ENCODE peak calls at places on chromosomes 11 and 22, in nine cellular contexts. G is tibial nerve; M is aorta; S is heart right ventricle; Y is psoas muscle; A is CD8-positive, alpha-beta memory T cell; W is body of pancreas; R is esophagus squamous epithelium; O is ovary. Z is an unnamed sample. For H3K4me1, the result is how much of the 10 kb centered on the place peaks cover.

GRCh38 chr11:45853616-45854219 is 6.4 kb downstream of the CRY2 start:
- DNase-seq in A (no peak), R (no peak), S (peak), W (no peak), G (no peak), Y (peak), O (no peak), M (no peak), Z (peak)

GRCh38 chr11:75342966-75343870 is 8.2 kb downstream of the ARRB1 start:
- DNase-seq in W (peak), S (no peak), R (no peak), A (no peak), O (no peak), M (no peak), G (no peak), Y (no peak), Z (no peak)

GRCh38 chr11:64856382-64857227 is 12.2 kb upstream of the CDC42BPG start:
- DNase-seq in A (no peak), S (peak), Y (peak), O (no peak), G (no peak), M (peak), W (peak), R (no peak), Z (peak)

GRCh38 chr22:30347255-30347892 is 9.3 kb downstream of the SF3A1 start:
- DNase-seq in A (no peak), G (no peak), O (no peak), S (no peak), W (no peak), M (no peak), R (no peak), Y (no peak), Z (no peak)

GRCh38 chr11:30348035-30348434 is 25.1 kb downstream of the ARL14EP start:
- DNase-seq in G (no peak), A (no peak), S (no peak), Y (no peak), M (no peak), O (no peak), R (no peak), W (no peak), Z (no peak)

GRCh38 chr11:65187146-65187675 is 5.5 kb downstream of the CAPN1 start:
- DNase-seq in Y (no peak), W (no peak), G (no peak), O (no peak), M (no peak), S (no peak), R (no peak), A (no peak), Z (peak)

GRCh38 chr11:134785059-134785458 is 373.0 kb upstream of the B3GAT1 start:
- DNase-seq in A (no peak), W (no peak), S (no peak), R (no peak), G (no peak), M (no peak), Y (no peak), O (no peak), Z (no peak)

GRCh38 chr11:22792497-22792896 is 37.1 kb downstream of the SVIP start:
- DNase-seq in S (no peak), W (no peak), Y (no peak), R (no peak), M (no peak), A (no peak), G (no peak), O (no peak), Z (no peak)

GRCh38 chr22:26853495-26853894 is 196.1 kb downstream of the MIAT start:
- DNase-seq in O (no peak), M (no peak), R (no peak), W (no peak), Y (no peak), A (no peak), S (no peak), G (no peak), Z (no peak)

GRCh38 chr11:78218707-78219492 is 30.2 kb downstream of the USP35 start:
- DNase-seq in W (no peak), Y (no peak), S (no peak), A (no peak), O (no peak), M (peak), G (no peak), R (no peak), Z (no peak)

GRCh38 chr11:46363455-46363920 is 16.2 kb downstream of the DGKZ start:
- DNase-seq in R (no peak), G (no peak), M (peak), S (peak), Y (peak), O (no peak), A (no peak), W (no peak), Z (peak)

GRCh38 chr11:62599909-62600308 is 1.8 kb downstream of the MTA2 start:
- DNase-seq in W (no peak), R (no peak), M (no peak), Y (no peak), G (no peak), A (no peak), O (no peak), S (no peak), Z (no peak)

GRCh38 chr22:42769574-42770447 is 49.1 kb upstream of the A4GALT start:
- DNase-seq in M (peak), O (peak), W (peak), S (peak), G (peak), A (no peak), Y (peak), R (no peak), Z (peak)

GRCh38 chr11:73353422-73353821 is 22.8 kb upstream of the RELT start:
- DNase-seq in W (no peak), G (no peak), M (no peak), A (no peak), O (no peak), R (no peak), S (no peak), Y (no peak), Z (no peak)

GRCh38 chr11:73333626-73334199 is 25.6 kb downstream of the ARHGEF17 start:
- DNase-seq in M (no peak), R (no peak), W (no peak), G (no peak), S (no peak), Y (no peak), O (no peak), A (no peak), Z (no peak)

GRCh38 chr11:108669711-108670110 is 4.8 kb downstream of the DDX10 start:
- DNase-seq in R (no peak), M (no peak), Y (no peak), A (no peak), W (no peak), O (no peak), G (no peak), S (no peak), Z (no peak)

GRCh38 chr11:128772814-128773213 is 78.9 kb downstream of the FLI1 start:
- DNase-seq in S (peak), R (no peak), Y (peak), M (no peak), W (peak), O (no peak), G (peak), A (peak), Z (peak)

GRCh38 chr11:102414559-102414958 is 38.0 kb downstream of the TMEM123 start:
- DNase-seq in O (no peak), A (no peak), S (no peak), W (no peak), G (no peak), M (no peak), R (no peak), Y (no peak), Z (no peak)

GRCh38 chr11:102416974-102417373 is 35.6 kb downstream of the TMEM123 start:
- DNase-seq in A (no peak), R (no peak), Y (no peak), S (no peak), G (no peak), M (no peak), O (no peak), W (no peak), Z (no peak)

GRCh38 chr11:102413497-102413896 is 39.1 kb downstream of the TMEM123 start:
- DNase-seq in S (no peak), O (no peak), R (no peak), A (no peak), W (no peak), G (no peak), Y (no peak), M (no peak), Z (no peak)

GRCh38 chr11:102419181-102419580 is 33.4 kb downstream of the TMEM123 start:
- DNase-seq in O (no peak), G (no peak), M (no peak), Y (no peak), A (no peak), S (no peak), W (no peak), R (no peak), Z (no peak)

DNA sequence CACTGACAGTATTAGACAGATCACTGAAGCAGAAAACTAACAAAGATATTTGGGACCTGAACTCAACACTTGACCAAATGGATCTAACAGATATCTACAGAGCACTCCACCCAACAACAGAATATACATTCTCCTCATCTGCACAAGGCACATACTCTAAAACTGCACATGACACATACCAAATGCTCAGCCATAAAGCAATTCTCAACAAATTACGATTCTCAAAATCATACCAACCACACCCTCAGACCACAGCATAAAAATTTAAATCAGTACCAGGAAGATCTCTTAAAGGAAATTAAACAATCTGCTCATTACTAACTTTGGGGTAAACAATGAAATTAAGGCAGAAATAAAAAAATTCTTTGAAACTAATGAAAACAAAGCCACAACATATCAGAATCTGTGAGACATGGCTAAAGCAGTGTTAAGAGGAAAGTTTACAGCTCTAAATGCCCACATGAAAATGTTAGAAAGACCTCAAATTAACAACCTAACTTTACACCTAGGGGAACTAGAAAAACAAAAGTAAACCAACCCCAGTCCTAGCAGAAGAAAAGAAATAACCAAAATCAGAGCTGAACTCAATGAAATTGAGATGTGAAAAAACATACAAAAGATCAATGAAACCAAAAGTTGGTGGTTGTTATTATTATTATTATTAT is 37.2 kb downstream of the TMEM123 start:
- DNase-seq in O (no peak), S (no peak), R (no peak), G (no peak), Y (no peak), M (no peak), A (no peak), W (no peak), Z (no peak)
- H3K4me1 ChIP-seq in O (under half), S (under half), R (under half), G (under half), Y (under half), M (under half), A (half or more), W (under half), Z (under half)

GRCh38 chr11:69071956-69072355 is 23.2 kb downstream of the TPCN2 start:
- DNase-seq in S (no peak), R (no peak), M (no peak), W (no peak), G (no peak), O (no peak), A (no peak), Y (no peak), Z (no peak)
- H3K4me1 ChIP-seq in S (under half), R (under half), M (under half), W (under half), G (under half), O (under half), A (under half), Y (under half), Z (under half)

DNA sequence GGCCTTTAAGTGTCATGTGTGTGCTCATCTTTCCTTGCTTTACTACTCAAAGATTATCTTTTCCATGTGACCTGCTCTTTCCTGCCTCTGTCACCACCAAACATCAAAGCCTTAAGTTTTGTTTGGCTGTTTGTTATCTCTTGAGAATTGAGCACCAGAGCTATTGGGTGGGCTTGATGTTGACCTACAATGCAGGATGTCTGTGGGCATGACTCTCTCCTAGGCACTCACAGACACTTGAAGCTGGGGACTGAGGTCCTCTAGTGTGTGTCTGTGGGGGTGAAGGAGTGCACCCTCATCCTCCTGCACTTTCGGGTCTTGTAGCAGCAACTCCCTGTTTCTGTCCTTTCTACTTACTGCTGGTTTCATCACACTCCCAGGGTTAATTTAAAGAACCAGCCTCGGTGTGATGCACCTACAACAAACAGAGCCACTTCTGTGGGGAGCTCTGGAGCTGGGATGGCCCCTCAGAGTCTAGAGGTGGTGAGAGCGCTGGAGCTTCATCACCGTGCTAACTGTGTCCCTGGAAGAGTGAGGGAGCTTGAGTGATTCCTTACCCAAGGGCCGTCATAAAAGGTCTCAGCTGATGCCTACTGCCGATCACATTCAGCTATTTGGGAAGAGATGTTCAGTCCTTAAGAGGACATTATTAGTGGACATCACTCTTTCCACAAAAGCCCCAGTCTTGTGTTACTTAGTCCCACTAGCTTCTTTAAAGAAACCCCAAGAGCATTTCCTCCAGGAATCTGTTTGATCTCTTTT is 56.3 kb downstream of the LRRC74B start:
- DNase-seq in S (no peak), O (no peak), G (no peak), Y (no peak), R (no peak), M (no peak), W (no peak), A (no peak), Z (no peak)
- H3K4me1 ChIP-seq in S (under half), O (under half), G (under half), Y (under half), R (under half), M (under half), W (under half), A (under half), Z (under half)

DNA sequence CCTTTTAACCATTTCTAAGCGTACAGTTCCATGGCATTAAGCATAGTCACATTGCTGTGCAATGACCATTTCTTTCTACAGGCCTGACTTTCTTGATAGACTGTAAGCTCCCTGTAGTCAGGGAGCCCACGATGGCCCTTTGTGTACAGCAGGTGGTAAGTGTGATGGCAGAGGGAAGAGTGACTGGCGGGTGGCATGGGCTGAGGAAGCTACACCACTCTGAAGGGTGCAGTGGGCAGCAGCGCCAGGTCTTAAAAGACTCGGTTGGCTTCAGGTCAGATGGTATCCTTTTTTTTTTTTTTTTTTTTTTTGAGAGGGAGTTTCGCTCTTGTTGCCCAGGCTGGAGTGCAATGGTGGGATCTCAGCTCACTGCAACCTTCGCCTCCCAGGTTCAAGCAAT is 1.6 kb downstream of the PPM1F start:
- DNase-seq in Y (no peak), W (no peak), S (no peak), M (no peak), A (no peak), R (no peak), G (no peak), O (no peak), Z (no peak)
- H3K4me1 ChIP-seq in Y (under half), W (under half), S (half or more), M (under half), A (under half), R (half or more), G (under half), O (under half), Z (under half)

DNA sequence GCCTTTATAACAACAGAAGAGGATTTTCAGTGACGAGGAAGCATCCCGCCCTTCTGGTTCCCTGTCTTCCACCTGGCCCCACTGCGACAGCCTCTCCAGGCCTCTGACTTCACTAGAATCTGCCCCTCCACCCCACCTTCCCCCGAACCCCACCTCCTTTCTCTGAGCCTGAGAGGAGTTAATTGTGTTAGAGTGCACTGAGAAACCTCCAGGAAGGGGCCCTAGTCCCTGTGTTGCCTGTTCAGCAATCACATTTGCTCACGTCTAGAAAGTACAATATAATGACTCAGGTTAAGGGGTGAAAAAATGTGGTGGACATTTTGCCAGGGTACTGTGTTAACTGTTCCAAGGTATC is 38.8 kb downstream of the PTPRJ start:
- DNase-seq in W (no peak), O (no peak), S (no peak), A (no peak), R (no peak), Y (no peak), G (no peak), M (no peak), Z (no peak)
- H3K4me1 ChIP-seq in W (under half), O (under half), S (under half), A (half or more), R (under half), Y (under half), G (under half), M (under half), Z (under half)

GRCh38 chr11:126991596-126991995 is 9.0 kb downstream of the KIRREL3 start:
- DNase-seq in A (no peak), G (no peak), R (no peak), S (no peak), O (no peak), W (no peak), Y (no peak), M (no peak), Z (no peak)
- H3K4me1 ChIP-seq in A (under half), G (under half), R (under half), S (under half), O (under half), W (under half), Y (under half), M (under half), Z (under half)

Z was measured in adrenal gland.